ENCODE peak calls at places on chromosomes 3 and 15, in five cellular contexts. X is upper lobe of right lung, G is lower lobe of right lung, Z is adrenal gland, V is GM12878. W is an unnamed sample. For H3K9me3, the result is how much of the 10 kb centered on the place peaks cover.

GRCh38 chr3:29379097-29379496 is 98.2 kb downstream of the RBMS3 start:
- DNase-seq in X (no peak), G (no peak), Z (no peak), V (no peak), W (no peak)

GRCh38 chr3:38153986-38154608 is 11.2 kb upstream of the OXSR1 start:
- DNase-seq in X (no peak), G (no peak), Z (no peak), V (no peak), W (no peak)

GRCh38 chr3:127069814-127070440 is 87.0 kb downstream of the PLXNA1 start:
- DNase-seq in X (peak), G (peak), Z (no peak), V (no peak), W (no peak)

GRCh38 chr3:155944081-155944480 is 73.6 kb downstream of the GMPS start:
- DNase-seq in X (no peak), G (no peak), Z (no peak), V (no peak), W (no peak)

GRCh38 chr3:98577178-98577895 is 16.1 kb downstream of the CPOX start:
- DNase-seq in X (no peak), G (no peak), Z (no peak), V (no peak), W (no peak)

GRCh38 chr3:107062787-107063186 is 314.5 kb upstream of the CCDC54 start:
- DNase-seq in X (no peak), G (no peak), Z (no peak), V (no peak), W (no peak)

GRCh38 chr15:66633346-66633745 is 67.5 kb upstream of the LCTL start:
- DNase-seq in X (no peak), G (no peak), Z (no peak), V (no peak), W (no peak)

GRCh38 chr3:122857019-122857418 is 62.1 kb downstream of the SLC49A4 start:
- DNase-seq in X (no peak), G (no peak), Z (no peak), V (no peak), W (no peak)

GRCh38 chr3:14761121-14761672 is 57.6 kb upstream of the FGD5 start:
- DNase-seq in X (no peak), G (no peak), Z (no peak), V (no peak), W (no peak)

GRCh38 chr3:176785207-176785606 is 412.1 kb downstream of the TBL1XR1 start:
- DNase-seq in X (no peak), G (no peak), Z (no peak), V (no peak), W (no peak)

GRCh38 chr15:89231832-89232231 is 10.5 kb upstream of the RLBP1 start:
- DNase-seq in X (no peak), G (no peak), Z (no peak), V (no peak), W (no peak)

GRCh38 chr15:29917600-29918597 is 95.6 kb upstream of the TJP1 start:
- DNase-seq in X (no peak), G (no peak), Z (no peak), V (no peak), W (no peak)

GRCh38 chr15:68818088-68818670 is 2.5 kb downstream of the ANP32A start:
- DNase-seq in X (peak), G (peak), Z (peak), V (no peak), W (peak)

GRCh38 chr15:69926011-69926410 is 171.7 kb downstream of the TLE3 start:
- DNase-seq in X (no peak), G (no peak), Z (no peak), V (no peak), W (no peak)

GRCh38 chr15:46815765-46816164 is 901.5 kb upstream of the SEMA6D start:
- DNase-seq in X (no peak), G (no peak), Z (peak), V (no peak), W (no peak)

GRCh38 chr3:186653984-186654383 is 11.8 kb upstream of the HRG start:
- DNase-seq in X (no peak), G (no peak), Z (no peak), V (no peak), W (no peak)

GRCh38 chr3:129599607-129600006 is 6.9 kb downstream of the PLXND1 start:
- DNase-seq in X (peak), G (peak), Z (peak), V (no peak), W (no peak)

GRCh38 chr3:127598841-127599570 is 795 bp downstream of the MCM2 start:
- DNase-seq in X (no peak), G (no peak), Z (no peak), V (no peak), W (no peak)

GRCh38 chr3:46466273-46466672 is 1.6 kb upstream of the LTF start:
- DNase-seq in X (no peak), G (no peak), Z (no peak), V (no peak), W (no peak)

GRCh38 chr3:194582196-194582905 is 50.9 kb downstream of the TMEM44 start:
- DNase-seq in X (no peak), G (no peak), Z (no peak), V (no peak), W (no peak)

GRCh38 chr15:101023501-101024110 is 104.4 kb downstream of the LRRK1 start:
- DNase-seq in X (no peak), G (no peak), Z (peak), V (no peak), W (no peak)

GRCh38 chr3:10015476-10015904 is 10.7 kb upstream of the FANCD2 start:
- DNase-seq in X (peak), G (peak), Z (peak), V (no peak), W (no peak)

GRCh38 chr3:38756892-38757291 is 59.1 kb downstream of the SCN10A start:
- DNase-seq in X (no peak), G (no peak), Z (no peak), V (no peak), W (no peak)

GRCh38 chr3:171088984-171089754 is 62.6 kb upstream of the SLC2A2 start:
- DNase-seq in X (no peak), G (no peak), Z (no peak), V (no peak), W (no peak)

GRCh38 chr3:112773864-112774263 is 72.8 kb downstream of the CD200R1L start:
- DNase-seq in X (no peak), G (peak), Z (no peak), V (peak), W (no peak)

GRCh38 chr15:82677720-82678323 is 30.7 kb upstream of the CPEB1 start:
- DNase-seq in X (peak), G (no peak), Z (no peak), V (no peak), W (no peak)

GRCh38 chr15:92645051-92645631 is 10.4 kb downstream of the FAM174B start:
- DNase-seq in X (no peak), G (no peak), Z (no peak), V (no peak), W (no peak)

GRCh38 chr3:4980229-4981159 is 1.3 kb downstream of the BHLHE40 start:
- DNase-seq in X (peak), G (peak), Z (peak), V (peak), W (peak)

GRCh38 chr3:4979401-4980228 is at the start of gene BHLHE40:
- DNase-seq in X (no peak), G (peak), Z (no peak), V (no peak), W (no peak)

GRCh38 chr3:4978259-4978965 is 825 bp upstream of the BHLHE40 start:
- DNase-seq in X (peak), G (peak), Z (peak), V (peak), W (peak)

GRCh38 chr3:4977889-4978258 is 1.4 kb upstream of the BHLHE40 start:
- DNase-seq in X (no peak), G (no peak), Z (no peak), V (no peak), W (peak)

GRCh38 chr3:4978966-4979400 is 254 bp upstream of the BHLHE40 start:
- DNase-seq in X (peak), G (peak), Z (peak), V (peak), W (peak)
- H3K27ac ChIP-seq in X (peak), G (peak), Z (peak), V (peak), W (peak)

GRCh38 chr15:58046467-58046866 is 19.0 kb downstream of the ALDH1A2 start:
- DNase-seq in X (no peak), G (no peak), Z (no peak), V (no peak), W (no peak)
- TF ChIP-seq CTCF in X (no peak), G (no peak), Z (no peak), V (no peak), W (no peak)

DNA sequence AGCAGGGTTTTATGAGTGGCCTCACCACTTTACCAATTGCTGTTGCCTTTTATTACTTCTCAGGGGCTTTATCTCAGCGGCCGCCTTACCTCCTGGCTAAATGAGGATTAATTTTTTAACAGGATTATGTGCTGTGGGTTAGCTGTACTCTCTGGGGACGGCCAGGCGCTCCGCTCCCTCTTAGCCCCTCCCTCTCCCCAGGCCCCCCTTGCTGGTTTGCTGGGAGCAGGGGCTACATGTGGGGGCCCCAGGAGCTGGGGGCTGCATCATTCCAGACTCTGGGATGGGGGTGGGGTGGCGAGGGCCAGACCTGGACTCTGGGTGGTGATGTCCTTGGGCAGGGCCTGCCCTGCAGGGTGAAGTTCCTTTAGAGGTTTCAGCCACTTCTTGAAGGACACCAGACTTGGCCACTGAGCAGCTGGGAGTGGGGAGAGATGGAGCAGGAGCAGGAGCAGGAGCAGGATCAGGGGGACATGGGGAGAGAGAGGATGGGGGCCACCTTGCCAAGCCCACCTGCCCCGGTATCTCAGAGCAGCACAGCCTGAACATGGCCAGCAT is 196.1 kb downstream of the GOLGA6L6 start:
- DNase-seq in X (peak), G (peak), Z (peak), V (no peak), W (no peak)
- H3K9me3 ChIP-seq in X (under half), G (under half), Z (under half), V (under half), W (under half)

GRCh38 chr3:51977449-51978142 is 2.7 kb downstream of the ABHD14A start:
- DNase-seq in X (no peak), G (no peak), Z (no peak), V (no peak), W (no peak)
- H3K27ac ChIP-seq in X (no peak), G (no peak), Z (no peak), V (no peak), W (peak)

DNA sequence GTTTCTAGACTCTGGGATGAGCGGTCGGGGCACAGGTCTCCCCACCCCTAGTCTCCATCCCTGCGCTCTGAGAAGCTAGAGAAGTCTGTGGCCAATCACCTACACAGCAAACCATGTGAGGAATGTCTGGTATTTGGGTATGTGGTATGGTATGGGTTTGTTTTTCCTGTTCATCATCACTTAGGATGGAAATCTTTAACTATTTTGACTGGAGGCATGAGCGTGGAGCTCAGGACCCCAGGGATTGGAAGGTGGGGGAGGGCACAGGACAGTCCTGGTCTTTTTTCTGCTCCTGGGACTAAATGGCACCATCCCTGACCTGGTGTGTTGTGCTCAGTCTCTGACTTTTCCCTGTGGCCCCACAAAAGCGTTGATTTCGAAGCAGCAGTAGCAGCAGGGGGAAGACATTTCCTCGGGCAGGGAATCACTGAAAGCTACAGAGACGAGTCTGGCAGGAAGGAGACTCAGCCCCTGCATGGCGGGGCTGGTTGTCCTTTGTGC is 191.7 kb upstream of the TPM1 start:
- DNase-seq in X (no peak), G (no peak), Z (no peak), V (no peak), W (no peak)
- TF ChIP-seq CTCF in X (no peak), G (no peak), Z (no peak), V (no peak), W (no peak)

DNA sequence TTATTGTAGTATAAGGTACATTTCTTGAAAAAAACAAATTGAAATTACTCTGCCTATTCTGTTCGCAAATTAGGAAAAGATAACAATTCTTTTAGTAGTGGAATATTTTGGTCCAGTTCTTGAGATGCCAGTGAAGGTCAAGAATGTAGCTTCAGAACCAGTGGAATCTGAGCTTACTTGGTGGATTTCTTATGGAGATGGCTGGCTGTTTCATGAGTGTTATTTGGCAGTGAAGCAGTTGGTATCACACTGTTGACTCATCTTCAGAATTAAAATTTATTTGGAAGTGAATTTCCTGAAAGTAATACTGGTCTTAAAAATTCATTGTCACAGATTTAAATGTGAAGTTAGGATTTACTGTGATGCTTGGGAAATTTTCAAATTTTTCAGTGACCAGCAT is 19.1 kb downstream of the RNF13 start:
- DNase-seq in X (no peak), G (no peak), Z (no peak), V (no peak), W (no peak)
- H3K9me3 ChIP-seq in X (under half), G (under half), Z (under half), V (under half), W (half or more)

DNA sequence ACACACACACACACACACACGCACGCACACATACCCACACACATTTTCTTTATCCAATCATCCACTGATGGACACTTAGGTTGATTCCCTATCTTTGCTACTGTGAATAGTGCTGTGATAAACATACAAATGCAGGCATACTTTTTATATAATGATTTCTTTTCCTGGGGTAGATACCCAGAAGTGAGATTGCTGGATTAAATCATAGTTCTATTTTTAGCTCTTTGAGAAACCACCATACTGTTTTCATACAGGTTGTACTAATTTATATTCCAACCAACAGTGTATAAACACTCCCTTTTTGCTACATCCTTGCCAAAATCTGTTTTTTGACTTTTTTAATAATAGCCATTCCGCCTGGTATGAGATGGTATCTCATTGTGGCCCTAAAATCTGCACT is 94.5 kb upstream of the GK5 start:
- DNase-seq in X (no peak), G (no peak), Z (no peak), V (no peak), W (no peak)
- H3K27ac ChIP-seq in X (no peak), G (no peak), Z (no peak), V (no peak), W (no peak)

GRCh38 chr15:80310776-80311175 is 58.8 kb upstream of the CTXND1 start:
- DNase-seq in X (no peak), G (no peak), Z (no peak), V (no peak), W (no peak)

GRCh38 chr15:80309769-80310384 is 57.9 kb upstream of the CTXND1 start:
- DNase-seq in X (no peak), G (no peak), Z (peak), V (no peak), W (no peak)

DNA sequence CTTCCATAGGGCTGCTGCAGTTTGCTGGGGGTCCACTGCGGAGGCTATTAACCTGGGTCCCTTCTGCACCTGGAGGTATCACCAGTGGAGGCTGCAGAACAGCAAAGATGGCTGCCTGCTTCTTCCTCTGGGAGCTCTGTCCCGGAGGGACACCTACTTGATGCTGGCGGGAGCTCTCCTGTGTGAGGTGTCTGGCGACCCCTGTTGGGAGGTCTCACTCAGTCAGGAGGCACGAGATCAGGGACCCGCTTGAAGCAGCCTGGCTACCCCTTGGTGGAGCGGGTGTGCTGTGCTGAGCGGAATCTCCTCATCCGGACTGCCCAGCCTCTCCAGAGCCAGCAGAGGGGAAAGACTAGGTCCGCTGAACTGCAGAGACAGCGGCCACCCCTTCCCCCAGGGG is 56.0 kb upstream of the CTXND1 start:
- DNase-seq in X (peak), G (no peak), Z (no peak), V (no peak), W (no peak)
- TF ChIP-seq CTCF in X (no peak), G (no peak), Z (no peak), V (no peak), W (no peak)

W was measured in CD4-positive, alpha-beta T cell.